ENCODE peak calls at places on chromosomes 13 and 19, in four cellular contexts. One of them, this sample, is unnamed. For H3K4me1, the result is how much of the 10 kb centered on the place peaks cover.

GRCh38 chr19:49363265-49364082 is at the start of gene DKKL1:
- DNase-seq in HCT116: peak
- DNase-seq in endothelial cell of umbilical vein: peak
- DNase-seq in breast epithelium: peak
- DNase-seq in this sample: peak

GRCh38 chr13:47067296-47067695 is 170.4 kb upstream of the HTR2A start:
- DNase-seq in endothelial cell of umbilical vein: no peak
- DNase-seq in breast epithelium: no peak
- DNase-seq in HCT116: no peak
- DNase-seq in this sample: no peak

GRCh38 chr19:30556230-30556711 is 184.1 kb downstream of the ZNF536 start:
- DNase-seq in HCT116: no peak
- DNase-seq in breast epithelium: no peak
- DNase-seq in endothelial cell of umbilical vein: no peak
- DNase-seq in this sample: no peak

GRCh38 chr13:70960841-70961443 is 852.7 kb upstream of the KLHL1 start:
- DNase-seq in endothelial cell of umbilical vein: peak
- DNase-seq in breast epithelium: no peak
- DNase-seq in HCT116: no peak
- DNase-seq in this sample: no peak

GRCh38 chr19:3364501-3364858 is 1.9 kb upstream of the NFIC start:
- DNase-seq in endothelial cell of umbilical vein: no peak
- DNase-seq in breast epithelium: no peak
- DNase-seq in HCT116: no peak
- DNase-seq in this sample: no peak

GRCh38 chr19:10654610-10655456 is 687 bp downstream of the ILF3 start:
- DNase-seq in breast epithelium: peak
- DNase-seq in HCT116: no peak
- DNase-seq in endothelial cell of umbilical vein: peak
- DNase-seq in this sample: no peak

GRCh38 chr19:38838986-38839761 is 7.6 kb upstream of the ECH1 start:
- DNase-seq in breast epithelium: no peak
- DNase-seq in HCT116: no peak
- DNase-seq in endothelial cell of umbilical vein: no peak
- DNase-seq in this sample: no peak

GRCh38 chr13:112131740-112132113 is 64.8 kb downstream of the SOX1 start:
- DNase-seq in HCT116: no peak
- DNase-seq in endothelial cell of umbilical vein: no peak
- DNase-seq in breast epithelium: no peak
- DNase-seq in this sample: no peak

GRCh38 chr13:70964124-70964523 is 855.9 kb upstream of the KLHL1 start:
- DNase-seq in breast epithelium: no peak
- DNase-seq in HCT116: no peak
- DNase-seq in endothelial cell of umbilical vein: peak
- DNase-seq in this sample: no peak

GRCh38 chr19:35179830-35180229 is 25.3 kb downstream of the FXYD5 start:
- DNase-seq in endothelial cell of umbilical vein: no peak
- DNase-seq in HCT116: no peak
- DNase-seq in breast epithelium: no peak
- DNase-seq in this sample: no peak

GRCh38 chr19:48344892-48345291 is 18.8 kb downstream of the TMEM143 start:
- DNase-seq in breast epithelium: no peak
- DNase-seq in endothelial cell of umbilical vein: no peak
- DNase-seq in HCT116: no peak
- DNase-seq in this sample: no peak

GRCh38 chr13:88417801-88418200 is 746.6 kb downstream of the SLITRK5 start:
- DNase-seq in HCT116: no peak
- DNase-seq in breast epithelium: no peak
- DNase-seq in endothelial cell of umbilical vein: no peak
- DNase-seq in this sample: no peak

GRCh38 chr19:18848860-18849661 is 17.3 kb downstream of the UPF1 start:
- DNase-seq in endothelial cell of umbilical vein: peak
- DNase-seq in breast epithelium: peak
- DNase-seq in HCT116: no peak
- DNase-seq in this sample: no peak

GRCh38 chr19:29873801-29874575 is 62.2 kb downstream of the CCNE1 start:
- DNase-seq in endothelial cell of umbilical vein: no peak
- DNase-seq in breast epithelium: no peak
- DNase-seq in HCT116: no peak
- DNase-seq in this sample: no peak

GRCh38 chr13:30403491-30403890 is 18.8 kb upstream of the UBE2L5 start:
- DNase-seq in endothelial cell of umbilical vein: no peak
- DNase-seq in breast epithelium: no peak
- DNase-seq in HCT116: no peak
- DNase-seq in this sample: no peak

GRCh38 chr13:36130168-36130541 is 1.0 kb downstream of the DCLK1 start:
- DNase-seq in breast epithelium: no peak
- DNase-seq in HCT116: no peak
- DNase-seq in endothelial cell of umbilical vein: no peak
- DNase-seq in this sample: no peak

GRCh38 chr19:48746738-48747575 is at the start of gene IZUMO1:
- DNase-seq in HCT116: peak
- DNase-seq in breast epithelium: no peak
- DNase-seq in endothelial cell of umbilical vein: peak
- DNase-seq in this sample: no peak

GRCh38 chr19:40827386-40828247 is 22.6 kb downstream of the CYP2A6 start:
- DNase-seq in endothelial cell of umbilical vein: no peak
- DNase-seq in HCT116: no peak
- DNase-seq in breast epithelium: no peak
- DNase-seq in this sample: no peak

GRCh38 chr19:50399368-50399745 is 15.2 kb downstream of the POLD1 start:
- DNase-seq in breast epithelium: no peak
- DNase-seq in HCT116: no peak
- DNase-seq in endothelial cell of umbilical vein: no peak
- DNase-seq in this sample: no peak

GRCh38 chr13:58906329-58907007 is 1257.3 kb downstream of the DIAPH3 start:
- DNase-seq in HCT116: no peak
- DNase-seq in endothelial cell of umbilical vein: no peak
- DNase-seq in breast epithelium: no peak
- DNase-seq in this sample: no peak

GRCh38 chr13:22357132-22357531 is 686.3 kb downstream of the FGF9 start:
- DNase-seq in breast epithelium: no peak
- DNase-seq in HCT116: no peak
- DNase-seq in endothelial cell of umbilical vein: no peak
- DNase-seq in this sample: no peak

GRCh38 chr13:74132152-74132767 is 1.9 kb downstream of the KLF12 start:
- DNase-seq in endothelial cell of umbilical vein: peak
- DNase-seq in HCT116: no peak
- DNase-seq in breast epithelium: no peak
- DNase-seq in this sample: no peak

GRCh38 chr19:55642153-55643002 is 1.1 kb upstream of the ZNF581 start:
- DNase-seq in endothelial cell of umbilical vein: no peak
- DNase-seq in HCT116: no peak
- DNase-seq in breast epithelium: no peak
- DNase-seq in this sample: no peak

GRCh38 chr13:113009743-113010509 is 40.9 kb downstream of the MCF2L start:
- DNase-seq in breast epithelium: no peak
- DNase-seq in HCT116: no peak
- DNase-seq in endothelial cell of umbilical vein: no peak
- DNase-seq in this sample: no peak

GRCh38 chr19:38229585-38230073 is 5.6 kb upstream of the DPF1 start:
- DNase-seq in endothelial cell of umbilical vein: peak
- DNase-seq in HCT116: peak
- DNase-seq in breast epithelium: no peak
- DNase-seq in this sample: no peak

GRCh38 chr19:58305065-58305931 is at the start of gene ERVK3-1:
- DNase-seq in breast epithelium: peak
- DNase-seq in HCT116: peak
- DNase-seq in endothelial cell of umbilical vein: peak
- DNase-seq in this sample: no peak

GRCh38 chr13:93628136-93628535 is 401.5 kb downstream of the GPC6 start:
- DNase-seq in breast epithelium: no peak
- DNase-seq in HCT116: no peak
- DNase-seq in endothelial cell of umbilical vein: no peak
- DNase-seq in this sample: no peak

GRCh38 chr13:64529874-64530485 is 2700.2 kb downstream of the PCDH9 start:
- DNase-seq in endothelial cell of umbilical vein: no peak
- DNase-seq in breast epithelium: no peak
- DNase-seq in HCT116: peak
- DNase-seq in this sample: no peak

GRCh38 chr19:53057904-53058579 is 13.5 kb downstream of the ERVV-2 start:
- DNase-seq in breast epithelium: no peak
- DNase-seq in HCT116: no peak
- DNase-seq in endothelial cell of umbilical vein: no peak
- DNase-seq in this sample: no peak

GRCh38 chr13:83215627-83216026 is 666.6 kb downstream of the SLITRK1 start:
- DNase-seq in breast epithelium: no peak
- DNase-seq in HCT116: no peak
- DNase-seq in endothelial cell of umbilical vein: no peak
- DNase-seq in this sample: no peak

GRCh38 chr13:43663474-43664090 is 123.2 kb downstream of the ENOX1 start:
- DNase-seq in endothelial cell of umbilical vein: no peak
- DNase-seq in HCT116: no peak
- DNase-seq in breast epithelium: no peak
- DNase-seq in this sample: no peak

GRCh38 chr13:75621147-75621546 is 15.0 kb upstream of the LMO7 start:
- DNase-seq in HCT116: no peak
- DNase-seq in breast epithelium: no peak
- DNase-seq in endothelial cell of umbilical vein: peak
- DNase-seq in this sample: no peak

GRCh38 chr19:7228935-7229541 is 65.2 kb downstream of the INSR start:
- DNase-seq in breast epithelium: no peak
- DNase-seq in HCT116: no peak
- DNase-seq in endothelial cell of umbilical vein: no peak
- DNase-seq in this sample: no peak
- H3K4me1 ChIP-seq in breast epithelium: under half
- H3K4me1 ChIP-seq in HCT116: under half
- H3K4me1 ChIP-seq in endothelial cell of umbilical vein: under half
- H3K4me1 ChIP-seq in this sample: under half

DNA sequence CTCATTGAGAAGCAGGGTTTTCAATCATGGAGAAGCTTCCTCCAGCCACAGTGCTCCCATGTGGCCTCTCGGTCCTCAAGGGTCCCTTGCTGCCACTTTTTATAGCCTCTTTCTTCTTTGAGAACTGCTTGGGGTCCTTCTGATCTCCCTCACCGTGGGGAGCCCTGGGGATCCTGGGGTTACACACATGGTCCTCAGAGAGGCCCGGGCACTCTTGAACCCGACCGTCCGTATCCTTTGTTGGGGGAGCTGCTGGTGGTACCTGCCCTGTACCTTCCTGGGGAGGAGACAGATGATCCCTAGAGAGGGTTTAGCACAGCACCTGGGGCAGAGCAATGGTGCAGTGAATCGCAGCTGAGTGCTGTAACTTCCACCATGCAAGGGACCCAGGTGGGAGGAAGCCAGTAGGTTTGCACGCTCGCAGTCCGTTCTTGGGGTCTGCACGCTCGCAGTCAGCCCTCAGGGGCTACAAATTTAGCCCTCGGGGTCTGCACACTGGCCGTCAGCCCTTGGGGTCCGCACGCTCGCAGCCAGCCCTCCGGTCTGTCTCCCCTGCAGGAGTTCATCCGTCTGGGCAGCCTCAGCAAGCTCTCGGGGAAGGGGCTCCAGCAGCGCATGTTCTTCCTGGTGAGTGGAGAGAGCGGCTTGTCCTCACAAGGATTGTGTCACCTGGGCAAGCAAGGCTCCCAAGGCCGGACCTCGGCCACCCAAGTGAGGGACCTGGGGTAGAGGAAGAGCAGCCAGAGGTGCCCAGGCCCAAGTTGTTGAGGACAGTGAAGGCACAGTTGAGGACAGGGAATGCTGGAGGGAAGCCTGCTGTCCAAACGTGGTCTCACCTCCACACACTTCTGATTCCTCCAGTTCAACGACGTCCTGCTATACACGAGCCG is 138.4 kb downstream of the STK24 start:
- DNase-seq in breast epithelium: no peak
- DNase-seq in HCT116: no peak
- DNase-seq in endothelial cell of umbilical vein: no peak
- DNase-seq in this sample: no peak
- H3K4me3 ChIP-seq in breast epithelium: no peak
- H3K4me3 ChIP-seq in HCT116: no peak
- H3K4me3 ChIP-seq in endothelial cell of umbilical vein: no peak
- H3K4me3 ChIP-seq in this sample: no peak

DNA sequence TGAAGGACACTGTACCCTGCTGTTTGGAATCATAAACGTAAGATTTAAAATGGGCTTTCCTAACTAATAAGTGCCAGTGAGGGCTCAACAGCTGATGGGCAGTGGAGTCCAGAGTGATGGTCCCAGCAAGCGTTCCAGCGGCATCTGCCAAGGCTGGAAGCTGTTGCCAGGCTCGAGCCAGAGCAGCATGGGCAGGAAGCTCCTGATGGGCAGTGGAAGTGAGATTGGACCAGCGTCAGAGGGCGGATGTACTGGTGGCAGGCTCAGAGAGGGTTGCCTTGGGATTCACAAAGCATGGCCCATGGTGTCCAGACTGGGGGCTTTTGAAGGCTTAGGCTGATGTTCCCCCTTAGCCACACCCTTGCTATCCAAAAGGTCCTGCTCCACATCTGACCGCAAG is 30.2 kb downstream of the COL4A2 start:
- DNase-seq in endothelial cell of umbilical vein: peak
- DNase-seq in breast epithelium: no peak
- DNase-seq in HCT116: no peak
- DNase-seq in this sample: no peak
- TF ChIP-seq POLR2AphosphoS5 in endothelial cell of umbilical vein: peak
- TF ChIP-seq POLR2AphosphoS5 in breast epithelium: no peak
- TF ChIP-seq POLR2AphosphoS5 in HCT116: no peak
- TF ChIP-seq POLR2AphosphoS5 in this sample: peak

GRCh38 chr13:106525865-106526264 is 9.6 kb downstream of the EFNB2 start:
- DNase-seq in HCT116: no peak
- DNase-seq in breast epithelium: no peak
- DNase-seq in endothelial cell of umbilical vein: no peak
- DNase-seq in this sample: no peak
- H3K4me1 ChIP-seq in HCT116: under half
- H3K4me1 ChIP-seq in breast epithelium: under half
- H3K4me1 ChIP-seq in endothelial cell of umbilical vein: under half
- H3K4me1 ChIP-seq in this sample: half or more